ENCODE peak calls at places on chromosomes 12 and 14, in eight cellular contexts. Q is stimulated activated CD8-positive, alpha-beta memory T cell treated with anti-CD3 and anti-CD28 coated beads, Interleukin-15, amount 100 ng/mL, for 4 hours; E is stimulated activated CD4-positive, alpha-beta T cell treated with anti-CD3 and anti-CD28 coated beads, Interleukin-2, amount 100 ng/mL, for 48 hours; X is left colon; B is iPS-NIHi11; M is thoracic aorta; O is NCI-H187; K is mesothelial cell of epicardium. L is an unnamed sample.

GRCh38 chr12:132006056-132006680 is 56.4 kb downstream of the EP400 start:
- DNase-seq in E (no peak), Q (no peak), B (no peak), K (no peak), X (no peak), O (no peak), M (no peak), L (no peak)

GRCh38 chr14:48384786-48385185 is 709.4 kb upstream of the MDGA2 start:
- DNase-seq in Q (no peak), B (no peak), K (no peak), O (no peak), E (no peak), M (no peak), X (no peak), L (no peak)

GRCh38 chr14:102717211-102717610 is 60.0 kb upstream of the TRAF3 start:
- DNase-seq in B (no peak), M (no peak), Q (no peak), E (no peak), O (no peak), K (no peak), X (no peak), L (no peak)

GRCh38 chr12:1606021-1606622 is 11.7 kb upstream of the FBXL14 start:
- DNase-seq in K (peak; percentile 74), X (peak; percentile 94), Q (peak; percentile 48), O (no peak), B (peak; percentile 66), E (peak; percentile 64), M (peak; percentile 69), L (no peak)

GRCh38 chr12:32917094-32917611 is 20.6 kb upstream of the PKP2 start:
- DNase-seq in O (no peak), E (no peak), X (no peak), M (no peak), B (no peak), K (no peak), Q (no peak), L (no peak)

GRCh38 chr14:104296388-104297312 is 158.3 kb downstream of the KIF26A start:
- DNase-seq in O (no peak), K (no peak), M (no peak), Q (no peak), X (peak; percentile 23), B (no peak), E (no peak), L (no peak)

GRCh38 chr12:132154941-132155770 is 10.9 kb downstream of the NOC4L start:
- DNase-seq in X (no peak), E (no peak), K (peak; percentile 17), M (no peak), O (no peak), B (no peak), Q (no peak), L (no peak)

GRCh38 chr12:31368666-31369361 is 42.9 kb upstream of the SINHCAF start:
- DNase-seq in E (no peak), M (no peak), B (no peak), Q (no peak), K (no peak), X (no peak), O (no peak), L (no peak)

GRCh38 chr14:77032854-77033621 is 4.5 kb upstream of the IRF2BPL start:
- DNase-seq in M (peak; percentile 81), X (peak; percentile 92), O (peak; percentile 92), B (peak; percentile 75), E (peak; percentile 69), K (peak; percentile 70), Q (peak; percentile 71), L (no peak)

GRCh38 chr12:130589391-130590317 is 126.4 kb downstream of the RIMBP2 start:
- DNase-seq in X (no peak), Q (no peak), M (no peak), E (no peak), O (no peak), K (no peak), B (no peak), L (no peak)

GRCh38 chr14:94000986-94001385 is 3.9 kb downstream of the CCDC197 start:
- DNase-seq in Q (no peak), O (no peak), X (no peak), E (no peak), K (no peak), B (no peak), M (no peak), L (no peak)

L was measured in H1.